ENCODE peak calls at places on chromosomes 3 and 15, in ten cellular contexts. One of them, this sample, is unnamed.

GRCh38 chr15:85137507-85138175 is 156.0 kb downstream of the PDE8A start:
- DNase-seq in activated naive CD4-positive, alpha-beta T cell treated with anti-CD3 and anti-CD28 coated beads, Interleukin-2, amount 50 U/mL, for 16 hours: no peak
- DNase-seq in Caki2: no peak
- DNase-seq in skeletal muscle cell: no peak
- DNase-seq in substantia nigra: no peak
- DNase-seq in DMS153: peak
- DNase-seq in ACHN: no peak
- DNase-seq in effector memory CD8-positive, alpha-beta T cell: no peak
- DNase-seq in uterus: no peak
- DNase-seq in heart right ventricle: no peak
- DNase-seq in this sample: no peak

GRCh38 chr15:66630801-66631351 is 65.1 kb upstream of the LCTL start:
- DNase-seq in activated naive CD4-positive, alpha-beta T cell treated with anti-CD3 and anti-CD28 coated beads, Interleukin-2, amount 50 U/mL, for 16 hours: no peak
- DNase-seq in Caki2: no peak
- DNase-seq in skeletal muscle cell: no peak
- DNase-seq in substantia nigra: no peak
- DNase-seq in DMS153: no peak
- DNase-seq in ACHN: no peak
- DNase-seq in effector memory CD8-positive, alpha-beta T cell: no peak
- DNase-seq in uterus: no peak
- DNase-seq in heart right ventricle: no peak
- DNase-seq in this sample: peak

GRCh38 chr3:129257609-129258008 is 8.2 kb downstream of the COPG1 start:
- DNase-seq in activated naive CD4-positive, alpha-beta T cell treated with anti-CD3 and anti-CD28 coated beads, Interleukin-2, amount 50 U/mL, for 16 hours: no peak
- DNase-seq in Caki2: no peak
- DNase-seq in skeletal muscle cell: no peak
- DNase-seq in substantia nigra: no peak
- DNase-seq in DMS153: no peak
- DNase-seq in ACHN: no peak
- DNase-seq in effector memory CD8-positive, alpha-beta T cell: no peak
- DNase-seq in uterus: no peak
- DNase-seq in heart right ventricle: no peak
- DNase-seq in this sample: no peak

GRCh38 chr3:40137586-40138295 is 171.8 kb upstream of the EIF1B start:
- DNase-seq in activated naive CD4-positive, alpha-beta T cell treated with anti-CD3 and anti-CD28 coated beads, Interleukin-2, amount 50 U/mL, for 16 hours: no peak
- DNase-seq in Caki2: peak
- DNase-seq in skeletal muscle cell: peak
- DNase-seq in substantia nigra: no peak
- DNase-seq in DMS153: no peak
- DNase-seq in ACHN: no peak
- DNase-seq in effector memory CD8-positive, alpha-beta T cell: no peak
- DNase-seq in uterus: no peak
- DNase-seq in heart right ventricle: no peak
- DNase-seq in this sample: no peak

GRCh38 chr3:30285188-30286006 is 321.0 kb upstream of the TGFBR2 start:
- DNase-seq in activated naive CD4-positive, alpha-beta T cell treated with anti-CD3 and anti-CD28 coated beads, Interleukin-2, amount 50 U/mL, for 16 hours: no peak
- DNase-seq in Caki2: no peak
- DNase-seq in skeletal muscle cell: no peak
- DNase-seq in substantia nigra: no peak
- DNase-seq in DMS153: no peak
- DNase-seq in ACHN: no peak
- DNase-seq in effector memory CD8-positive, alpha-beta T cell: no peak
- DNase-seq in uterus: no peak
- DNase-seq in heart right ventricle: no peak
- DNase-seq in this sample: no peak

GRCh38 chr15:48250640-48251076 is 44.6 kb downstream of the SLC12A1 start:
- DNase-seq in activated naive CD4-positive, alpha-beta T cell treated with anti-CD3 and anti-CD28 coated beads, Interleukin-2, amount 50 U/mL, for 16 hours: no peak
- DNase-seq in Caki2: peak
- DNase-seq in skeletal muscle cell: peak
- DNase-seq in substantia nigra: no peak
- DNase-seq in DMS153: no peak
- DNase-seq in ACHN: peak
- DNase-seq in effector memory CD8-positive, alpha-beta T cell: no peak
- DNase-seq in uterus: no peak
- DNase-seq in heart right ventricle: peak
- DNase-seq in this sample: peak

GRCh38 chr3:24272408-24272807 is 222.2 kb downstream of the THRB start:
- DNase-seq in activated naive CD4-positive, alpha-beta T cell treated with anti-CD3 and anti-CD28 coated beads, Interleukin-2, amount 50 U/mL, for 16 hours: no peak
- DNase-seq in Caki2: no peak
- DNase-seq in skeletal muscle cell: no peak
- DNase-seq in substantia nigra: no peak
- DNase-seq in DMS153: no peak
- DNase-seq in ACHN: no peak
- DNase-seq in effector memory CD8-positive, alpha-beta T cell: no peak
- DNase-seq in uterus: no peak
- DNase-seq in heart right ventricle: no peak
- DNase-seq in this sample: no peak

GRCh38 chr3:72299823-72300222 is 514.9 kb upstream of the PROK2 start:
- DNase-seq in activated naive CD4-positive, alpha-beta T cell treated with anti-CD3 and anti-CD28 coated beads, Interleukin-2, amount 50 U/mL, for 16 hours: no peak
- DNase-seq in Caki2: no peak
- DNase-seq in skeletal muscle cell: no peak
- DNase-seq in substantia nigra: no peak
- DNase-seq in DMS153: no peak
- DNase-seq in ACHN: no peak
- DNase-seq in effector memory CD8-positive, alpha-beta T cell: no peak
- DNase-seq in uterus: no peak
- DNase-seq in heart right ventricle: no peak
- DNase-seq in this sample: no peak

GRCh38 chr3:192901435-192901834 is 16.2 kb downstream of the MB21D2 start:
- DNase-seq in activated naive CD4-positive, alpha-beta T cell treated with anti-CD3 and anti-CD28 coated beads, Interleukin-2, amount 50 U/mL, for 16 hours: no peak
- DNase-seq in Caki2: peak
- DNase-seq in skeletal muscle cell: peak
- DNase-seq in substantia nigra: no peak
- DNase-seq in DMS153: no peak
- DNase-seq in ACHN: peak
- DNase-seq in effector memory CD8-positive, alpha-beta T cell: no peak
- DNase-seq in uterus: no peak
- DNase-seq in heart right ventricle: no peak
- DNase-seq in this sample: no peak

GRCh38 chr3:177186306-177186705 is 11.0 kb downstream of the TBL1XR1 start:
- DNase-seq in activated naive CD4-positive, alpha-beta T cell treated with anti-CD3 and anti-CD28 coated beads, Interleukin-2, amount 50 U/mL, for 16 hours: no peak
- DNase-seq in Caki2: no peak
- DNase-seq in skeletal muscle cell: no peak
- DNase-seq in substantia nigra: no peak
- DNase-seq in DMS153: no peak
- DNase-seq in ACHN: no peak
- DNase-seq in effector memory CD8-positive, alpha-beta T cell: no peak
- DNase-seq in uterus: no peak
- DNase-seq in heart right ventricle: no peak
- DNase-seq in this sample: no peak

GRCh38 chr15:99433026-99433756 is 132.6 kb upstream of the MEF2A start:
- DNase-seq in activated naive CD4-positive, alpha-beta T cell treated with anti-CD3 and anti-CD28 coated beads, Interleukin-2, amount 50 U/mL, for 16 hours: peak
- DNase-seq in Caki2: no peak
- DNase-seq in skeletal muscle cell: no peak
- DNase-seq in substantia nigra: no peak
- DNase-seq in DMS153: no peak
- DNase-seq in ACHN: no peak
- DNase-seq in effector memory CD8-positive, alpha-beta T cell: no peak
- DNase-seq in uterus: peak
- DNase-seq in heart right ventricle: peak
- DNase-seq in this sample: no peak

GRCh38 chr3:111471851-111472250 is 70.1 kb upstream of the CD96 start:
- DNase-seq in activated naive CD4-positive, alpha-beta T cell treated with anti-CD3 and anti-CD28 coated beads, Interleukin-2, amount 50 U/mL, for 16 hours: no peak
- DNase-seq in Caki2: no peak
- DNase-seq in skeletal muscle cell: no peak
- DNase-seq in substantia nigra: no peak
- DNase-seq in DMS153: no peak
- DNase-seq in ACHN: no peak
- DNase-seq in effector memory CD8-positive, alpha-beta T cell: no peak
- DNase-seq in uterus: no peak
- DNase-seq in heart right ventricle: no peak
- DNase-seq in this sample: no peak

GRCh38 chr15:98943609-98944111 is 63.9 kb downstream of the PGPEP1L start:
- DNase-seq in activated naive CD4-positive, alpha-beta T cell treated with anti-CD3 and anti-CD28 coated beads, Interleukin-2, amount 50 U/mL, for 16 hours: no peak
- DNase-seq in Caki2: no peak
- DNase-seq in skeletal muscle cell: no peak
- DNase-seq in substantia nigra: no peak
- DNase-seq in DMS153: no peak
- DNase-seq in ACHN: no peak
- DNase-seq in effector memory CD8-positive, alpha-beta T cell: no peak
- DNase-seq in uterus: peak
- DNase-seq in heart right ventricle: peak
- DNase-seq in this sample: no peak

GRCh38 chr15:84917452-84917851 is 33.0 kb downstream of the SLC28A1 start:
- DNase-seq in activated naive CD4-positive, alpha-beta T cell treated with anti-CD3 and anti-CD28 coated beads, Interleukin-2, amount 50 U/mL, for 16 hours: no peak
- DNase-seq in Caki2: no peak
- DNase-seq in skeletal muscle cell: no peak
- DNase-seq in substantia nigra: no peak
- DNase-seq in DMS153: no peak
- DNase-seq in ACHN: no peak
- DNase-seq in effector memory CD8-positive, alpha-beta T cell: no peak
- DNase-seq in uterus: no peak
- DNase-seq in heart right ventricle: no peak
- DNase-seq in this sample: no peak

GRCh38 chr3:147620906-147621305 is 211.7 kb downstream of the ZIC1 start:
- DNase-seq in activated naive CD4-positive, alpha-beta T cell treated with anti-CD3 and anti-CD28 coated beads, Interleukin-2, amount 50 U/mL, for 16 hours: no peak
- DNase-seq in Caki2: no peak
- DNase-seq in skeletal muscle cell: no peak
- DNase-seq in substantia nigra: no peak
- DNase-seq in DMS153: no peak
- DNase-seq in ACHN: no peak
- DNase-seq in effector memory CD8-positive, alpha-beta T cell: no peak
- DNase-seq in uterus: no peak
- DNase-seq in heart right ventricle: no peak
- DNase-seq in this sample: no peak

GRCh38 chr3:17783426-17783825 is 41.0 kb upstream of the TBC1D5 start:
- DNase-seq in activated naive CD4-positive, alpha-beta T cell treated with anti-CD3 and anti-CD28 coated beads, Interleukin-2, amount 50 U/mL, for 16 hours: no peak
- DNase-seq in Caki2: no peak
- DNase-seq in skeletal muscle cell: no peak
- DNase-seq in substantia nigra: no peak
- DNase-seq in DMS153: no peak
- DNase-seq in ACHN: no peak
- DNase-seq in effector memory CD8-positive, alpha-beta T cell: no peak
- DNase-seq in uterus: no peak
- DNase-seq in heart right ventricle: no peak
- DNase-seq in this sample: no peak